ENCODE peak calls at places on chromosomes 7 and 10, in seven cellular contexts. V is cardiac muscle cell; W is psoas muscle; G is MCF 10A; C is RWPE1; X is CD4-positive, alpha-beta T cell; Y is GM23338. Z is an unnamed sample.

GRCh38 chr7:96308253-96308949 is 13.5 kb downstream of the SLC25A13 start:
- DNase-seq in V (no peak), W (no peak), G (no peak), C (no peak), X (no peak), Y (peak), Z (no peak)

GRCh38 chr10:12077580-12078180 is 8.9 kb downstream of the DHTKD1 start:
- DNase-seq in V (no peak), W (no peak), G (no peak), C (no peak), X (no peak), Y (no peak), Z (no peak)

GRCh38 chr10:60203993-60204618 is 185.6 kb downstream of the ANK3 start:
- DNase-seq in V (peak), W (no peak), G (peak), C (peak), X (no peak), Y (peak), Z (no peak)

GRCh38 chr7:116210345-116211005 is at the start of gene TES:
- DNase-seq in V (peak), W (peak), G (peak), C (peak), X (peak), Y (peak), Z (peak)

GRCh38 chr7:143372070-143372469 is 9.1 kb upstream of the ZYX start:
- DNase-seq in V (peak), W (peak), G (peak), C (no peak), X (peak), Y (no peak), Z (no peak)

GRCh38 chr7:55641273-55641691 is 69.0 kb upstream of the VOPP1 start:
- DNase-seq in V (peak), W (no peak), G (peak), C (peak), X (peak), Y (peak), Z (no peak)

GRCh38 chr10:125200396-125200795 is 40.0 kb upstream of the CTBP2 start:
- DNase-seq in V (no peak), W (no peak), G (no peak), C (no peak), X (no peak), Y (no peak), Z (no peak)

GRCh38 chr10:48589266-48589665 is 15.6 kb downstream of the ARHGAP22 start:
- DNase-seq in V (peak), W (no peak), G (peak), C (peak), X (no peak), Y (no peak), Z (no peak)

GRCh38 chr7:25812086-25812855 is 339.7 kb upstream of the NFE2L3 start:
- DNase-seq in V (no peak), W (no peak), G (no peak), C (no peak), X (no peak), Y (no peak), Z (no peak)

GRCh38 chr10:5888843-5889623 is 660 bp downstream of the ANKRD16 start:
- DNase-seq in V (peak), W (peak), G (peak), C (peak), X (peak), Y (peak), Z (peak)

GRCh38 chr10:11525503-11525902 is 85.9 kb downstream of the USP6NL start:
- DNase-seq in V (peak), W (peak), G (no peak), C (no peak), X (no peak), Y (no peak), Z (no peak)

GRCh38 chr10:34821587-34822585 is 6.8 kb upstream of the PARD3 start:
- DNase-seq in V (no peak), W (no peak), G (peak), C (peak), X (no peak), Y (no peak), Z (no peak)

GRCh38 chr7:140661124-140661523 is 11.6 kb upstream of the ADCK2 start:
- DNase-seq in V (no peak), W (no peak), G (no peak), C (no peak), X (no peak), Y (no peak), Z (no peak)
- TF ChIP-seq CTCF in V (peak), W (no peak), G (no peak), C (no peak), X (no peak), Y (peak), Z (no peak)

GRCh38 chr7:22860784-22861482 is 38.3 kb upstream of the TOMM7 start:
- DNase-seq in V (no peak), W (no peak), G (peak), C (no peak), X (peak), Y (peak), Z (no peak)
- TF ChIP-seq CTCF in V (peak), W (peak), G (peak), C (peak), X (peak), Y (peak), Z (peak)

DNA sequence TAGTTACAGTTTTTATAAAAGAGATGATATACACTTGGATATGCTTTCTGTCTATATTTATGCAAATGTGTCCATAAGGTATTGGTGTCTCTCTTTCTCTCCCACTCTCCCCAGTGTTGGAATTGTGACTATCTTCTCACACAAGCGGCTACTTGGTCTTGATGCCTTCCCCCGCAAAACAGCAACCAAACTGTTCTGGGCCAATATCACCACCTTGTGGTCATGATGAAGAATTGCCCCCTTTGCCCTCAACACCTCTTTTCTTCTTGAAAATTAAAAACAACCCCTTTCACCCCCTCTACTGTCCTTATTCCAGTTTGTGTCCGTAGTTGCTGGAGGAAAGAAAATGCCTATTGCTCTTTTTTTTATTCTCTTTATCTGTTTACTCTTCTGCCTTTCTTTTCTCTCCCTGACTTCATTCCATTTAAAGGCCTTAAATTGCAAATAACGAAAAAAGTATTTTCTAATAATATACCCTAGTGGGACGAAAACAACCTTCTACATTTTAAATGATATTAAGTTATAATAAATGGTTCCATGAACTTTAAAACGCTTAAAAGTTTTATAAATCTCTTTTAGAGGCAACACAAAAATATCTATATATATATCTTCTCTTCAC is 65.0 kb downstream of the IKZF1 start:
- DNase-seq in V (peak), W (no peak), G (peak), C (peak), X (peak), Y (peak), Z (no peak)
- TF ChIP-seq CTCF in V (peak), W (peak), G (peak), C (peak), X (peak), Y (peak), Z (peak)

DNA sequence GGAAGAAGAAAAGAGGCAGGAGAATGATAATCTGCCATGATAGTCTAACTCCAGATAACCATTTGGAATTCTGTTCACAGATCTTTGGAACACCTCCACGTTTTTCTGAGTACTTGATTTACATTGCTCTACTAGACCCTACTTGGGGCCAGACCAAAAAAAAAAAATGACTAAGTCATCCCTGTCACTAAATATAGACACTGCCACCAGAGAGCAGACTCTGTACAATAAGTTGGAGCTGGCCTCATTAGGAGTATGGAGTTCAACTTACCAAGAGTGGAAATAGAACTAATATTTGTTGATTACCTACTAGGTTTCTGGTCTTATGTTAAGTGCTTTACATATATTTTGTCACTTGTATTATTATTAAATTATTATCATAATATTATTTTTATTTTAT is 80.9 kb upstream of the ZNF800 start:
- DNase-seq in V (no peak), W (no peak), G (no peak), C (no peak), X (no peak), Y (no peak), Z (no peak)
- TF ChIP-seq CTCF in V (no peak), W (no peak), G (no peak), C (no peak), X (no peak), Y (no peak), Z (no peak)

GRCh38 chr7:128037880-128038619 is 6.8 kb upstream of the LRRC4 start:
- DNase-seq in V (no peak), W (no peak), G (no peak), C (no peak), X (no peak), Y (no peak), Z (no peak)

GRCh38 chr7:128036226-128036940 is 5.1 kb upstream of the LRRC4 start:
- DNase-seq in V (no peak), W (no peak), G (no peak), C (no peak), X (no peak), Y (no peak), Z (no peak)

GRCh38 chr7:128037081-128037480 is 5.8 kb upstream of the LRRC4 start:
- DNase-seq in V (no peak), W (no peak), G (no peak), C (no peak), X (no peak), Y (no peak), Z (no peak)

GRCh38 chr7:128034830-128035229 is 3.6 kb upstream of the LRRC4 start:
- DNase-seq in V (no peak), W (no peak), G (no peak), C (no peak), X (no peak), Y (no peak), Z (no peak)

GRCh38 chr7:128035712-128036111 is 4.5 kb upstream of the LRRC4 start:
- DNase-seq in V (peak), W (no peak), G (peak), C (no peak), X (no peak), Y (peak), Z (no peak)
- TF ChIP-seq CTCF in V (peak), W (peak), G (no peak), C (no peak), X (no peak), Y (peak), Z (peak)

GRCh38 chr7:112708236-112708635 is 82.0 kb downstream of the TMEM168 start:
- DNase-seq in V (no peak), W (no peak), G (peak), C (no peak), X (no peak), Y (peak), Z (no peak)
- TF ChIP-seq CTCF in V (no peak), W (no peak), G (no peak), C (no peak), X (no peak), Y (peak), Z (no peak)

GRCh38 chr10:15084502-15084922 is 4.1 kb downstream of the ACBD7 start:
- DNase-seq in V (peak), W (no peak), G (peak), C (peak), X (no peak), Y (peak), Z (no peak)
- TF ChIP-seq CTCF in V (no peak), W (no peak), G (no peak), C (no peak), X (peak), Y (no peak), Z (no peak)

GRCh38 chr10:84534168-84534567 is 205.8 kb downstream of the CCSER2 start:
- DNase-seq in V (no peak), W (no peak), G (no peak), C (no peak), X (no peak), Y (peak), Z (no peak)
- TF ChIP-seq CTCF in V (peak), W (no peak), G (peak), C (no peak), X (no peak), Y (peak), Z (peak)

Z was measured in progenitor cell of endocrine pancreas.